ENCODE peak calls at places on chromosomes 16 and 17, in ten cellular contexts. U, W, Z, V, G, O, D, N, F and X are unnamed samples.

GRCh38 chr17:45431531-45432404 is 902 bp downstream of the ARHGAP27 start:
- DNase-seq in U (peak; percentile 73), W (no peak), Z (peak; percentile 94), V (no peak), G (peak; percentile 84), O (peak; percentile 77), D (peak; percentile 80), N (peak; percentile 80), F (peak; percentile 31), X (no peak)

GRCh38 chr16:49100366-49100765 is 181.3 kb downstream of the CBLN1 start:
- DNase-seq in U (no peak), W (no peak), Z (no peak), V (no peak), G (no peak), O (no peak), D (no peak), N (no peak), F (no peak), X (no peak)

GRCh38 chr16:8866118-8866883 is 2.5 kb downstream of the CARHSP1 start:
- DNase-seq in U (no peak), W (no peak), Z (no peak), V (peak; percentile 17), G (no peak), O (no peak), D (peak; percentile 76), N (no peak), F (no peak), X (no peak)

GRCh38 chr17:32303861-32304288 is 38.1 kb downstream of the C17orf75 start:
- DNase-seq in U (no peak), W (no peak), Z (no peak), V (no peak), G (no peak), O (no peak), D (no peak), N (no peak), F (no peak), X (no peak)

GRCh38 chr17:57090560-57091185 is 5.6 kb downstream of the AKAP1 start:
- DNase-seq in U (no peak), W (no peak), Z (no peak), V (no peak), G (no peak), O (no peak), D (no peak), N (no peak), F (peak; percentile 5), X (no peak)

GRCh38 chr17:57170866-57171265 is 85.5 kb upstream of the MSI2 start:
- DNase-seq in U (no peak), W (no peak), Z (no peak), V (no peak), G (no peak), O (no peak), D (no peak), N (no peak), F (no peak), X (no peak)

GRCh38 chr16:79600636-79601091 is at the start of gene MAF:
- DNase-seq in U (peak; percentile 75), W (peak; percentile 76), Z (peak; percentile 97), V (peak; percentile 90), G (peak; percentile 74), O (peak; percentile 73), D (peak; percentile 92), N (peak; percentile 84), F (peak; percentile 24), X (peak; percentile 30)

GRCh38 chr16:31400191-31400590 is 7.1 kb downstream of the ITGAD start:
- DNase-seq in U (no peak), W (no peak), Z (no peak), V (no peak), G (no peak), O (no peak), D (no peak), N (no peak), F (no peak), X (no peak)

GRCh38 chr17:3015890-3016289 is 47.5 kb downstream of the OR1D5 start:
- DNase-seq in U (no peak), W (no peak), Z (no peak), V (no peak), G (no peak), O (no peak), D (peak; percentile 8), N (no peak), F (peak; percentile 46), X (no peak)

GRCh38 chr16:73483076-73483791 is 435.3 kb upstream of the ZFHX3 start:
- DNase-seq in U (no peak), W (no peak), Z (no peak), V (no peak), G (no peak), O (no peak), D (no peak), N (no peak), F (no peak), X (no peak)

GRCh38 chr16:75948886-75949285 is 222.6 kb upstream of the CPHXL start:
- DNase-seq in U (no peak), W (no peak), Z (no peak), V (no peak), G (no peak), O (no peak), D (no peak), N (no peak), F (no peak), X (no peak)

GRCh38 chr17:6420173-6420641 is 14.7 kb downstream of the AIPL1 start:
- DNase-seq in U (no peak), W (no peak), Z (no peak), V (no peak), G (peak; percentile 12), O (peak; percentile 35), D (no peak), N (peak; percentile 66), F (peak; percentile 1), X (no peak)

GRCh38 chr16:4200000-4200780 is 41.7 kb downstream of the SRL start:
- DNase-seq in U (peak; percentile 12), W (peak; percentile 5), Z (peak; percentile 86), V (no peak), G (peak; percentile 78), O (peak; percentile 26), D (peak; percentile 72), N (peak; percentile 80), F (peak; percentile 60), X (no peak)

GRCh38 chr17:76736349-76737081 is 616 bp downstream of the SRSF2 start:
- DNase-seq in U (peak; percentile 68), W (peak; percentile 53), Z (peak; percentile 85), V (peak; percentile 49), G (peak; percentile 63), O (no peak), D (peak; percentile 89), N (peak; percentile 77), F (peak; percentile 60), X (no peak)

GRCh38 chr17:80033840-80034239 is 1.8 kb downstream of the TBC1D16 start:
- DNase-seq in U (no peak), W (no peak), Z (no peak), V (no peak), G (no peak), O (no peak), D (no peak), N (no peak), F (no peak), X (no peak)

GRCh38 chr16:72400257-72401078 is 228.5 kb upstream of the PMFBP1 start:
- DNase-seq in U (peak; percentile 14), W (no peak), Z (peak; percentile 54), V (no peak), G (peak; percentile 16), O (no peak), D (no peak), N (peak; percentile 59), F (peak; percentile 62), X (peak; percentile 55)

GRCh38 chr17:58254803-58255202 is 16.4 kb downstream of the LPO start:
- DNase-seq in U (no peak), W (no peak), Z (no peak), V (no peak), G (no peak), O (no peak), D (no peak), N (no peak), F (no peak), X (no peak)

GRCh38 chr16:89170346-89171215 is 967 bp upstream of the CDH15 start:
- DNase-seq in U (peak; percentile 28), W (no peak), Z (peak; percentile 77), V (no peak), G (peak; percentile 54), O (peak; percentile 69), D (no peak), N (no peak), F (no peak), X (no peak)

GRCh38 chr17:74873874-74874614 is 1.2 kb upstream of the FDXR start:
- DNase-seq in U (no peak), W (no peak), Z (no peak), V (no peak), G (no peak), O (no peak), D (no peak), N (no peak), F (no peak), X (no peak)

GRCh38 chr17:73307130-73307529 is 4.7 kb downstream of the CDC42EP4 start:
- DNase-seq in U (no peak), W (no peak), Z (no peak), V (peak; percentile 69), G (no peak), O (no peak), D (peak; percentile 73), N (no peak), F (no peak), X (no peak)

GRCh38 chr16:65119905-65120341 is 1.9 kb downstream of the CDH11 start:
- DNase-seq in U (no peak), W (no peak), Z (no peak), V (peak; percentile 18), G (no peak), O (no peak), D (no peak), N (no peak), F (peak; percentile 76), X (no peak)

GRCh38 chr16:30186782-30187555 is 3.6 kb downstream of the CORO1A start:
- DNase-seq in U (peak; percentile 95), W (peak; percentile 86), Z (peak; percentile 95), V (no peak), G (no peak), O (no peak), D (peak; percentile 86), N (peak; percentile 82), F (no peak), X (no peak)

GRCh38 chr17:44522883-44523671 is 19.9 kb upstream of the GPATCH8 start:
- DNase-seq in U (peak; percentile 48), W (no peak), Z (peak; percentile 79), V (no peak), G (peak; percentile 65), O (no peak), D (peak; percentile 81), N (peak; percentile 77), F (peak; percentile 61), X (no peak)

GRCh38 chr17:66994943-66995535 is 30.5 kb downstream of the CACNG4 start:
- DNase-seq in U (no peak), W (no peak), Z (no peak), V (no peak), G (no peak), O (no peak), D (no peak), N (no peak), F (no peak), X (no peak)

GRCh38 chr17:9258115-9259020 is 237.1 kb downstream of the NTN1 start:
- DNase-seq in U (no peak), W (no peak), Z (no peak), V (no peak), G (no peak), O (no peak), D (no peak), N (no peak), F (no peak), X (no peak)

GRCh38 chr17:979539-980405 is at the start of gene NXN:
- DNase-seq in U (peak; percentile 94), W (peak; percentile 90), Z (peak; percentile 93), V (peak; percentile 90), G (peak; percentile 59), O (peak; percentile 32), D (peak; percentile 94), N (peak; percentile 97), F (peak; percentile 65), X (no peak)

GRCh38 chr17:31060814-31061550 is 33.8 kb upstream of the NF1 start:
- DNase-seq in U (no peak), W (no peak), Z (no peak), V (no peak), G (no peak), O (no peak), D (no peak), N (no peak), F (no peak), X (no peak)

GRCh38 chr16:12059216-12059769 is 82.8 kb downstream of the SNX29 start:
- DNase-seq in U (no peak), W (no peak), Z (peak; percentile 47), V (peak; percentile 10), G (no peak), O (no peak), D (peak; percentile 59), N (no peak), F (no peak), X (no peak)